ENCODE peak calls at places on chromosomes 1 and 21, in four cellular contexts. O is left colon, B is endodermal cell, Z is heart right ventricle. S is an unnamed sample.

GRCh38 chr1:226645279-226645976 is 93.7 kb downstream of the ITPKB start:
- DNase-seq in Z (no peak), B (no peak), O (no peak), S (no peak)

GRCh38 chr1:26295194-26296138 is 11.0 kb downstream of the UBXN11 start:
- DNase-seq in O (no peak), B (no peak), Z (no peak), S (no peak)

GRCh38 chr1:87330201-87330953 is 1.7 kb downstream of the LMO4 start:
- DNase-seq in O (peak; percentile 43), B (peak; percentile 74), Z (no peak), S (no peak)

GRCh38 chr1:92759361-92759760 is 25.5 kb downstream of the EVI5 start:
- DNase-seq in O (no peak), B (no peak), Z (no peak), S (no peak)

GRCh38 chr1:184660462-184661191 is 94.0 kb downstream of the EDEM3 start:
- DNase-seq in B (no peak), O (no peak), Z (no peak), S (no peak)

GRCh38 chr1:53656062-53656915 is 82.7 kb downstream of the GLIS1 start:
- DNase-seq in Z (no peak), O (no peak), B (no peak), S (no peak)

GRCh38 chr1:201014816-201015200 is 8.7 kb downstream of the KIF21B start:
- DNase-seq in B (no peak), Z (no peak), O (no peak), S (no peak)

GRCh38 chr1:64539808-64540207 is 69.9 kb downstream of the CACHD1 start:
- DNase-seq in O (peak; percentile 78), Z (peak; percentile 58), B (no peak), S (no peak)

GRCh38 chr1:169105434-169106094 is 926 bp upstream of the ATP1B1 start:
- DNase-seq in B (peak; percentile 92), O (peak; percentile 94), Z (peak; percentile 82), S (no peak)

GRCh38 chr1:14977338-14977931 is 176.1 kb upstream of the TMEM51 start:
- DNase-seq in B (no peak), O (no peak), Z (no peak), S (no peak)

GRCh38 chr1:32311709-32312393 is 20.0 kb downstream of the HDAC1 start:
- DNase-seq in O (no peak), Z (no peak), B (no peak), S (no peak)

GRCh38 chr1:1230656-1231399 is 973 bp downstream of the SDF4 start:
- DNase-seq in Z (no peak), O (no peak), B (no peak), S (peak; percentile 82)

GRCh38 chr21:29487154-29487553 is 188.4 kb downstream of the BACH1 start:
- DNase-seq in O (no peak), Z (no peak), B (no peak), S (no peak)

GRCh38 chr1:89221341-89221740 is 22.6 kb upstream of the GBP4 start:
- DNase-seq in Z (no peak), B (no peak), O (no peak), S (peak; percentile 25)

GRCh38 chr1:53148123-53148522 is 5.7 kb upstream of the SLC1A7 start:
- DNase-seq in Z (no peak), B (no peak), O (no peak), S (no peak)

GRCh38 chr1:220655509-220655908 is 34.7 kb upstream of the C1orf115 start:
- DNase-seq in O (no peak), Z (no peak), B (no peak), S (no peak)

GRCh38 chr1:26283226-26283853 is 3.5 kb downstream of the SH3BGRL3 start:
- DNase-seq in Z (no peak), O (no peak), B (no peak), S (no peak)

GRCh38 chr1:38875811-38876210 is 2.7 kb upstream of the MYCBP start:
- DNase-seq in O (no peak), B (no peak), Z (no peak), S (no peak)

GRCh38 chr1:148362141-148362929 is 120.8 kb downstream of the PPIAL4G start:
- DNase-seq in O (peak; percentile 76), B (peak; percentile 91), Z (no peak), S (no peak)

GRCh38 chr1:201143726-201144635 is 10.3 kb downstream of the TMEM9 start:
- DNase-seq in O (no peak), Z (no peak), B (no peak), S (no peak)

GRCh38 chr1:153545067-153546055 is at the start of gene S100A4:
- DNase-seq in Z (peak; percentile 95), O (peak; percentile 95), B (peak; percentile 98), S (peak; percentile 77)

GRCh38 chr1:4425892-4426291 is 228.5 kb upstream of the AJAP1 start:
- DNase-seq in B (peak; percentile 93), Z (no peak), O (no peak), S (no peak)

GRCh38 chr1:85683292-85684025 is 24.8 kb downstream of the ZNHIT6 start:
- DNase-seq in B (no peak), O (no peak), Z (no peak), S (no peak)